ENCODE peak calls at places on chromosomes 13 and 19, in six cellular contexts. I, G, D, R, N and U are unnamed samples.

GRCh38 chr19:32489971-32490370 is 84.4 kb downstream of the DPY19L3 start:
- DNase-seq in D (no peak), N (no peak), I (no peak), G (no peak), R (peak), U (no peak)

GRCh38 chr19:19105365-19106060 is 32.8 kb downstream of the TMEM161A start:
- DNase-seq in R (peak), N (peak), G (peak), D (no peak), I (peak), U (no peak)

GRCh38 chr19:16541526-16542044 is 652 bp downstream of the CHERP start:
- DNase-seq in I (no peak), G (no peak), N (no peak), D (no peak), R (no peak), U (no peak)

GRCh38 chr19:42553292-42554045 is 25.2 kb upstream of the CEACAM1 start:
- DNase-seq in G (no peak), R (peak), D (no peak), N (no peak), I (no peak), U (peak)

GRCh38 chr13:30341815-30342570 is 34.6 kb upstream of the KATNAL1 start:
- DNase-seq in I (peak), D (no peak), R (peak), N (no peak), G (peak), U (no peak)

GRCh38 chr19:9913237-9914000 is 22.9 kb downstream of the OLFM2 start:
- DNase-seq in G (no peak), I (peak), D (peak), R (no peak), N (no peak), U (no peak)

GRCh38 chr13:95403349-95404140 is 102.3 kb upstream of the ABCC4 start:
- DNase-seq in D (no peak), N (no peak), R (no peak), I (no peak), G (no peak), U (no peak)

GRCh38 chr19:10116085-10116865 is 3.4 kb downstream of the EIF3G start:
- DNase-seq in N (no peak), R (no peak), D (no peak), I (no peak), G (no peak), U (no peak)

GRCh38 chr13:77343841-77344240 is 16.9 kb upstream of the MYCBP2 start:
- DNase-seq in I (no peak), R (no peak), D (no peak), N (no peak), G (no peak), U (no peak)

GRCh38 chr13:33348366-33348765 is 62.8 kb upstream of the STARD13 start:
- DNase-seq in I (no peak), R (no peak), N (no peak), D (no peak), G (no peak), U (no peak)

GRCh38 chr13:110126391-110126961 is 180.5 kb downstream of the COL4A1 start:
- DNase-seq in N (no peak), G (peak), R (peak), I (no peak), D (no peak), U (no peak)

GRCh38 chr19:3216874-3217273 is 7.6 kb upstream of the CELF5 start:
- DNase-seq in D (no peak), G (no peak), I (no peak), R (no peak), N (no peak), U (no peak)

GRCh38 chr19:3208317-3209207 is 15.9 kb upstream of the CELF5 start:
- DNase-seq in R (no peak), N (no peak), I (no peak), D (no peak), G (no peak), U (no peak)

GRCh38 chr19:383922-384800 is 24.8 kb downstream of the C2CD4C start:
- DNase-seq in G (peak), R (no peak), I (no peak), D (no peak), N (peak), U (no peak)

GRCh38 chr13:106533101-106533939 is 2.1 kb downstream of the EFNB2 start:
- DNase-seq in N (peak), I (peak), G (peak), D (peak), R (peak), U (peak)

GRCh38 chr13:99916366-99917103 is 55.0 kb downstream of the ZIC5 start:
- DNase-seq in G (no peak), I (no peak), R (peak), D (peak), N (no peak), U (no peak)

GRCh38 chr19:15222738-15223648 is 9.3 kb downstream of the EPHX3 start:
- DNase-seq in I (peak), R (peak), D (peak), N (peak), G (peak), U (peak)

GRCh38 chr13:74444877-74445479 is 310.8 kb upstream of the KLF12 start:
- DNase-seq in D (no peak), R (no peak), N (no peak), G (no peak), I (no peak), U (no peak)

GRCh38 chr13:51826606-51827005 is 18.4 kb downstream of the TMEM272 start:
- DNase-seq in I (no peak), D (no peak), N (no peak), G (peak), R (no peak), U (no peak)

GRCh38 chr19:16949496-16950023 is 60.8 kb downstream of the F2RL3 start:
- DNase-seq in D (no peak), R (no peak), N (no peak), I (no peak), G (no peak), U (peak)

GRCh38 chr13:77429320-77430142 is 102.6 kb upstream of the MYCBP2 start:
- DNase-seq in R (no peak), G (no peak), D (no peak), I (no peak), N (no peak), U (no peak)

GRCh38 chr19:3302755-3303154 is 63.6 kb upstream of the NFIC start:
- DNase-seq in N (no peak), D (no peak), R (no peak), I (no peak), G (no peak), U (no peak)

GRCh38 chr13:99585609-99586008 is 84.3 kb downstream of the TM9SF2 start:
- DNase-seq in G (no peak), D (no peak), N (no peak), R (no peak), I (no peak), U (no peak)

GRCh38 chr13:19864339-19865309 is 1.2 kb upstream of the ZMYM5 start:
- DNase-seq in G (peak), R (peak), N (peak), D (peak), I (peak), U (peak)

GRCh38 chr13:99677388-99677951 is 176.2 kb downstream of the TM9SF2 start:
- DNase-seq in I (no peak), D (peak), N (no peak), G (no peak), R (no peak), U (no peak)

GRCh38 chr19:32372726-32373613 is 27.6 kb downstream of the ZNF507 start:
- DNase-seq in G (no peak), R (peak), N (no peak), D (no peak), I (no peak), U (no peak)

GRCh38 chr19:49799798-49800376 is 13.2 kb downstream of the FUZ start:
- DNase-seq in D (no peak), N (no peak), R (no peak), I (peak), G (no peak), U (no peak)

GRCh38 chr19:30662211-30662861 is 290.2 kb downstream of the ZNF536 start:
- DNase-seq in R (peak), G (no peak), D (no peak), I (peak), N (no peak), U (peak)

GRCh38 chr19:46076951-46077814 is 36.4 kb upstream of the IGFL4 start:
- DNase-seq in N (no peak), R (peak), I (peak), D (peak), G (peak), U (peak)

GRCh38 chr19:38031423-38031770 is 124.4 kb downstream of the SIPA1L3 start:
- DNase-seq in G (no peak), R (no peak), I (no peak), N (no peak), D (no peak), U (no peak)

GRCh38 chr13:110593430-110594130 is 21.8 kb upstream of the NAXD start:
- DNase-seq in G (no peak), I (no peak), R (no peak), D (peak), N (no peak), U (no peak)

GRCh38 chr13:108342369-108343289 is 73.1 kb downstream of the TNFSF13B start:
- DNase-seq in R (peak), N (no peak), G (no peak), D (peak), I (no peak), U (no peak)

GRCh38 chr13:59450218-59450617 is 713.5 kb downstream of the DIAPH3 start:
- DNase-seq in N (no peak), D (no peak), I (no peak), G (no peak), R (no peak), U (no peak)

GRCh38 chr19:33773704-33774624 is 22.7 kb upstream of the KCTD15 start:
- DNase-seq in R (no peak), D (no peak), N (no peak), G (no peak), I (no peak), U (no peak)

GRCh38 chr13:33690321-33690720 is 127.6 kb upstream of the RFC3 start:
- DNase-seq in I (no peak), G (no peak), R (no peak), N (no peak), D (no peak), U (no peak)

GRCh38 chr19:8403820-8404109 is 9.3 kb upstream of the MARCHF2 start:
- DNase-seq in I (no peak), R (no peak), N (no peak), D (no peak), G (no peak), U (no peak)

GRCh38 chr13:112723771-112724170 is 33.9 kb downstream of the ATP11A start:
- DNase-seq in D (no peak), I (no peak), N (no peak), R (no peak), G (peak), U (no peak)

GRCh38 chr13:113220877-113221276 is 11.5 kb downstream of the CUL4A start:
- DNase-seq in N (no peak), I (no peak), R (no peak), D (no peak), G (no peak), U (no peak)